ENCODE peak calls at places on chromosomes 3 and 15, in six cellular contexts. I is HL-60, A is cardiac fibroblast, B is kidney, Q is PC-3, Y is IMR-90. Z is an unnamed sample.

GRCh38 chr15:34099914-34100313 is 1.7 kb downstream of the EMC7 start:
- DNase-seq in I (no peak), A (no peak), B (no peak), Q (no peak), Y (no peak), Z (no peak)

GRCh38 chr3:183085634-183086390 is 13.5 kb downstream of the MCCC1 start:
- DNase-seq in I (no peak), A (peak), B (no peak), Q (peak), Y (peak), Z (no peak)

GRCh38 chr3:10712121-10712520 is 103.9 kb upstream of the SLC6A11 start:
- DNase-seq in I (no peak), A (no peak), B (no peak), Q (no peak), Y (no peak), Z (no peak)

GRCh38 chr15:83061680-83062079 is 5.4 kb downstream of the BTBD1 start:
- DNase-seq in I (no peak), A (no peak), B (no peak), Q (no peak), Y (peak), Z (peak)

GRCh38 chr3:156033428-156033827 is 87.0 kb upstream of the KCNAB1 start:
- DNase-seq in I (no peak), A (no peak), B (no peak), Q (no peak), Y (no peak), Z (no peak)

GRCh38 chr3:52196977-52197376 is 983 bp upstream of the ALAS1 start:
- DNase-seq in I (no peak), A (no peak), B (no peak), Q (peak), Y (no peak), Z (no peak)

GRCh38 chr3:144496116-144496835 is 524.7 kb downstream of the DIPK2A start:
- DNase-seq in I (no peak), A (no peak), B (no peak), Q (no peak), Y (no peak), Z (no peak)

GRCh38 chr3:126542340-126543241 is 16.1 kb downstream of the C3orf22 start:
- DNase-seq in I (no peak), A (no peak), B (peak), Q (no peak), Y (no peak), Z (no peak)

GRCh38 chr3:141602706-141603105 is 115.9 kb downstream of the RASA2 start:
- DNase-seq in I (no peak), A (no peak), B (no peak), Q (no peak), Y (no peak), Z (no peak)

GRCh38 chr3:184874709-184875644 is 63.0 kb downstream of the VPS8 start:
- DNase-seq in I (peak), A (peak), B (no peak), Q (peak), Y (peak), Z (peak)

GRCh38 chr3:64148955-64149653 is 76.2 kb downstream of the PRICKLE2 start:
- DNase-seq in I (no peak), A (no peak), B (no peak), Q (no peak), Y (no peak), Z (no peak)

GRCh38 chr3:71714595-71714994 is 10.6 kb downstream of the EIF4E3 start:
- DNase-seq in I (no peak), A (no peak), B (no peak), Q (no peak), Y (no peak), Z (no peak)

GRCh38 chr15:71716990-71717389 is 93.4 kb upstream of the NR2E3 start:
- DNase-seq in I (no peak), A (peak), B (no peak), Q (peak), Y (peak), Z (peak)

GRCh38 chr3:9507586-9508578 is 45.7 kb downstream of the LHFPL4 start:
- DNase-seq in I (no peak), A (no peak), B (no peak), Q (no peak), Y (no peak), Z (no peak)

GRCh38 chr15:56963719-56964118 is 45.3 kb downstream of the TCF12 start:
- DNase-seq in I (no peak), A (peak), B (no peak), Q (no peak), Y (no peak), Z (no peak)

GRCh38 chr15:25579127-25579526 is 140.3 kb upstream of the UBE3A start:
- DNase-seq in I (no peak), A (no peak), B (no peak), Q (no peak), Y (no peak), Z (no peak)

GRCh38 chr3:69392850-69393249 is 7.0 kb upstream of the FRMD4B start:
- DNase-seq in I (no peak), A (no peak), B (no peak), Q (no peak), Y (no peak), Z (no peak)

GRCh38 chr3:187929115-187929828 is 184.0 kb upstream of the BCL6 start:
- DNase-seq in I (no peak), A (no peak), B (no peak), Q (no peak), Y (no peak), Z (no peak)

GRCh38 chr3:4588410-4588809 is 95.3 kb downstream of the ITPR1 start:
- DNase-seq in I (no peak), A (peak), B (no peak), Q (peak), Y (peak), Z (peak)

GRCh38 chr15:95615436-95615835 is 715.1 kb upstream of the NR2F2 start:
- DNase-seq in I (no peak), A (no peak), B (no peak), Q (no peak), Y (peak), Z (no peak)

GRCh38 chr15:73969151-73969759 is 22.8 kb downstream of the STOML1 start:
- DNase-seq in I (no peak), A (no peak), B (peak), Q (no peak), Y (no peak), Z (no peak)

GRCh38 chr3:167884481-167884880 is 149.0 kb downstream of the SERPINI1 start:
- DNase-seq in I (no peak), A (no peak), B (no peak), Q (no peak), Y (no peak), Z (no peak)

GRCh38 chr15:72033711-72034110 is 84.2 kb downstream of the MYO9A start:
- DNase-seq in I (no peak), A (peak), B (no peak), Q (no peak), Y (peak), Z (peak)

GRCh38 chr15:39133201-39133600 is 447.7 kb upstream of the THBS1 start:
- DNase-seq in I (no peak), A (peak), B (no peak), Q (peak), Y (peak), Z (peak)
- H3K4me3 ChIP-seq in I (no peak), A (no peak), B (no peak), Q (no peak), Y (no peak), Z (no peak)

GRCh38 chr3:195580733-195581443 is 2.9 kb downstream of the APOD start:
- DNase-seq in I (no peak), A (peak), B (no peak), Q (no peak), Y (peak), Z (peak)

GRCh38 chr3:195584543-195584870 is 767 bp upstream of the APOD start:
- DNase-seq in I (no peak), A (no peak), B (no peak), Q (no peak), Y (no peak), Z (no peak)

GRCh38 chr3:195583831-195584542 is at the start of gene APOD:
- DNase-seq in I (no peak), A (peak), B (no peak), Q (peak), Y (peak), Z (peak)

GRCh38 chr3:195579281-195579680 is 4.5 kb downstream of the APOD start:
- DNase-seq in I (no peak), A (no peak), B (no peak), Q (no peak), Y (no peak), Z (no peak)

DNA sequence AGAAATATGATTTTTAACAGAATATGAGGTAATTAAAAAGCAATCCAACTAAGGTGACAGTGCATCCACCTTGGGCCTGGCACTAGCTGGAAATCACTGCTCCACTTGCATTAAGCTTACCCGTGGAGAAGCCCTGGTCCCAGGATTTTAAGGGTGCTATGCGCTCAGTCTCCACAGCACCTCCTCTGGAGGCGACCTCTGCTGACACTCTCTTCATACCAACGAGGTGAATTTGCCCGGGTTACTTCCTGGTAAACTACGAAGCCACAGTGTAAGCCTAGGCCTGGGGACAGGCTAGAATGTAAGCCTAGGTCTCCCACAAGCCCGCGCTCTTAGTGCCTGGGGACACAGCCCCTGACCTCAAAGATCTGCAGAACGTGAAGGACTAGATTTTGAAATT is 793 bp downstream of the APOD start:
- DNase-seq in I (no peak), A (no peak), B (no peak), Q (no peak), Y (no peak), Z (no peak)
- TF ChIP-seq CTCF in I (no peak), A (no peak), B (no peak), Q (no peak), Y (no peak), Z (no peak)

GRCh38 chr15:66622677-66623076 is 56.9 kb upstream of the LCTL start:
- DNase-seq in I (no peak), A (no peak), B (no peak), Q (no peak), Y (no peak), Z (peak)

GRCh38 chr15:66623801-66624453 is 58.1 kb upstream of the LCTL start:
- DNase-seq in I (no peak), A (no peak), B (no peak), Q (no peak), Y (no peak), Z (peak)

GRCh38 chr15:66620744-66621344 is 55.0 kb upstream of the LCTL start:
- DNase-seq in I (no peak), A (no peak), B (peak), Q (no peak), Y (no peak), Z (no peak)

GRCh38 chr15:66619152-66619903 is 53.5 kb upstream of the LCTL start:
- DNase-seq in I (peak), A (peak), B (peak), Q (peak), Y (peak), Z (peak)

DNA sequence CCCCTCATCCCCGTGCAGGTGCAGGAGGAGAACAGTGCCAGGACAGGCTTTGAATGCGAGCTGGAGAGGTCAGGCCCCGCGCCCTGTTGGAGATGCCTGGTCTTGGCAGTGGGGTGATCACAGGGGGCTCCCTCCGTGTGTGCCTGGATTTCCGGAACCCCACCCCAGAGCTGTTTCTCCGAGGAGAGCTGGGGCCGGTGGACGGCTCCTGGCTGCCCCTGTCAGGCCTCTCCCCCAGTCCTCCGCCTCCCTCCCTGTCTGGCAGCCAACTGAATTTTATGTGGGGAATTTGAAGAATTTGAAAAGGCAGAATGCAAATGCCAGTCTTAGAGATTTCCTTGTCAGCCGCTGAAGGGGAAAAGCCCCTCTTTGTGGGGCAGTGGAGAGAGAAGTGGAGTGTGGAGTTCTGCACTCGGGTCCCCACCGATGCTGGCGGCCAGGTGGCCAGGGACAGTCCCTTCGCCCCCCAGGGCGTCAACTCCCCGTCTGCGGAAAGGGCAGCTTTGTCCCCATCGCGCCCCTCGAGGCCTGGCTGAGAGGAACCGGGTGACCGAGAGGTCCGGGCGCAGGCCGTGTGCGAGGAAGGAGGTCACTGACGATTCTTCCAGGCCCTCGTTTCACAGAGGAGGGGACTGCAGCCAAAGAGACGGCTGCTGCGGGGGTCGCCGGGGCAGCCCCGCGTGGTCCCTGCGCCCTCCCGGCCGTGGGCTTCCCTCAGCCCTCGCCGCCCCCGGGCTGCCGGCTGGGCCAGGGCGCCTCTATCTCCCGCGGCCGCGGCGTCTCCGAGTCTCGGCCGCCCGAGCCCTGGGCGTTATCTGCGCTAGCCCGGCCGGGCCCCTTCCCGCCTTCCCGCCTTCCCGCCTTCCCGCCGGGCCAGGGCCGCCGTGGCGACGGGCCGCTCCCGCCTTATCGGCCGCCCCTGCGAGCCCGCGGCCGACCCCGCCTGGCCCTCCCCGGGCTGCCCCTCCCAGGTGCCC is 56.0 kb upstream of the LCTL start:
- DNase-seq in I (no peak), A (no peak), B (peak), Q (no peak), Y (no peak), Z (no peak)
- H3K4me3 ChIP-seq in I (no peak), A (no peak), B (no peak), Q (no peak), Y (no peak), Z (no peak)

DNA sequence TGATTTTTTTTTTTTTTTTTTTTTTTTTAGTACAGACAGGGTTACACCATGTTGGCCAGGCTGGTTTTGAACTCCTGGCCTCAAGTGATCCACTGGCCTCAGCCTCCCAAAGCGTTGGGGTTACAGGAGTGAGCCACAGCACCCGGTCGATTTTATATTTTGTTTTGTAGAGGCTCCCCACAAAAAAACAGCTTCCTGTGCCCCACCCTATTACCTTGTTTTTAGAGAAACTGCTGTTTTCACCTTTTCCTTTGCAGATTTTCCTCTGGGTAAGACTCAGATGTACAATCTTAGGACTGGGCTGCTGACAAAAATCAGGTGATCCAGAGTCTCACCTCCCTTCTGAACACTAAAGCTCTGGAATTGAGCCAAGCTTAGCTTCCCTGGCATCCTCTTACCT is 20.6 kb downstream of the ARRDC4 start:
- DNase-seq in I (no peak), A (no peak), B (no peak), Q (no peak), Y (no peak), Z (no peak)
- TF ChIP-seq CTCF in I (no peak), A (no peak), B (no peak), Q (no peak), Y (no peak), Z (no peak)

GRCh38 chr3:113898892-113899291 is 48.9 kb upstream of the ZDHHC23 start:
- DNase-seq in I (peak), A (peak), B (no peak), Q (no peak), Y (peak), Z (peak)
- H3K4me3 ChIP-seq in I (no peak), A (no peak), B (peak), Q (no peak), Y (no peak), Z (no peak)

GRCh38 chr3:34015204-34016142 is 217.0 kb downstream of the PDCD6IP start:
- DNase-seq in I (no peak), A (peak), B (no peak), Q (peak), Y (peak), Z (no peak)
- TF ChIP-seq CTCF in I (no peak), A (peak), B (no peak), Q (peak), Y (peak), Z (peak)

GRCh38 chr15:91593081-91593480 is 260.4 kb upstream of the SLCO3A1 start:
- DNase-seq in I (no peak), A (peak), B (no peak), Q (no peak), Y (peak), Z (peak)

GRCh38 chr15:91589360-91589759 is 264.1 kb upstream of the SLCO3A1 start:
- DNase-seq in I (no peak), A (no peak), B (no peak), Q (peak), Y (no peak), Z (no peak)

GRCh38 chr15:91593653-91594052 is 259.9 kb upstream of the SLCO3A1 start:
- DNase-seq in I (no peak), A (no peak), B (no peak), Q (no peak), Y (no peak), Z (no peak)

GRCh38 chr15:91592586-91592985 is 260.9 kb upstream of the SLCO3A1 start:
- DNase-seq in I (no peak), A (no peak), B (no peak), Q (no peak), Y (no peak), Z (no peak)
- H3K4me3 ChIP-seq in I (no peak), A (no peak), B (no peak), Q (no peak), Y (no peak), Z (no peak)

DNA sequence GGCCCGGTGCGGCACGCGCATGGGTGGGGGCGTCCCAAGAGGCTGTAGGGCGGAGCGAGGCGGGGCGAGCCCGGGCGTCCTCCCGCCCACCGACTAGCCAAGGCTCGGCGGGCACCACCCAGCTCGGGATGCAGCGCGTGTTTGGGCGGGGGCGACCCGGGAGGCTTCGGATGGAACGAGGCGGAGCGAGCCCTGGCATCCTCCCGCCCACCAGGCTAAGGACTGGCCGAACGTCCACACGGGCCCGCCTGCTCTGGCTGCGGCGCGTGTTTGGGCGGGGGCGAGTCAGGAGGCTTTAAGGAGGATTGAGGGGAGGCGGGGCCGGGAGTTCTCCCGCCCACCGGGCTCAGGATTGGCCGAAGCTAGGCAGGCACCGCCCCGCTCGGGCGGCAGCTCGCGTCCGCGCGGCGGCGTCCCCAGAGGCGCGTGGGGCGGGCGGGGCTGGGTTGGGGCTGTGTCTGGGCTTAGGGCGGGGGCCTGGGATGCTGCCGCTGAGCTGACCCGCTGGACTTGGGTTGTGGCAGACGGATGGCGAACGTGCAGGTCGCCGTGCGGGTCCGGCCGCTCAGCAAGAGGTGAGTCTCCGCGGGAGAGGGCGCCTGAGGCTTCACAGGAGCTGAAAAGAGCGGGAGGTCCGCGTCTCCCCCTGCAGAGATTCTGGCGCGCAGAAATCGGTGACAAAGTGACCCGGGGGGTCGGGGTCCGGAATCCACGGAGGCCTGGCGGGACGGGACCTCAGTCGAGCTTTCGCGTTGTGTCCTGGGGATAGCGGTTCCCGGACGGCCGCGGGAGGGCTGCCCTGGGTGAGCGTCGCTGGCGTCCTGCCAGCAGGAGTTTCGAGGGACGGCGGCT is at the start of gene STARD9:
- DNase-seq in I (peak), A (peak), B (peak), Q (peak), Y (peak), Z (peak)
- TF ChIP-seq CTCF in I (no peak), A (no peak), B (no peak), Q (no peak), Y (no peak), Z (no peak)

DNA sequence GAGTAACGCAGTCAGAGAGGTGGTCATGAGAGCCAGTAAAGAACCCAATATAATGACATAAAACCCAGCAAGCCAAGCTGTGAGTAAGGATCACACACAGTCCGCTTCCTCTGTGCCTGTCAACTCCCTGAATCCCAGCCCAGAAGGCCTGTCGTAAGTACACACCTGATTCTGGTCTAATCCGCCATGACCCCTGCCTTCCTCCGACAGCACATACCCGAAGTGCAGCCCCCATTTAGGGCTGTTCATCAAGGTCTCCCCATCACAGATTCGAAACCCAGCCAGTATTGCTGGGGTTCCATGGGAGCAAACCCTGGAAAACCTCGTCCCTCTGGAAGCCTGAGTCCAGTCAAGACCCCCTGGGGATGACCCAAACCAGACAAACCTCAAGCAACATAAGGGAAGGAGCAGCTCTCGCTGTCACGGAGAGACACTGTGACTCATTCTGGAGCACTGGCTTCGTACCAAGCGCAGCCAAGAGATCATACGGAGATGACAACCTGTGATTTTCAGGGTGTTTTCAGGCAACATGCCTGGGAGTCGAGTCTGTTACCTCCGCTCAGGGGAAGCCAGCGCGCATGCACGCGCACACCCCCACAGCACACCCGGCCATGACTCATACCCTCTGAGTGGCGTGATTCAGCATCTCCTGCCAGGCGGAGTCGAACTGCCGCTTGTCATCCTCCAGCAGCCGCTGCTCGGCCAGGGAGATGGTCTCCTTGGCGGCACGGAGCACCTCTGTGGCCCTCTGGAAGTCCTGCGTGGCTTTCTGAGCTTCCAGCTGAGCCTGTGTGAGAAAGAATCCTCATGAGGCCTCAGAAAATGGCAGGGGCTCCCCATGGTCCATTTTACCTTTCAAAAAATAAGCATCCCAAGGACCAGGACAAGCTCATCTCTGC is 63.0 kb downstream of the SH3BP5 start:
- DNase-seq in I (peak), A (peak), B (peak), Q (peak), Y (peak), Z (peak)
- H3K4me3 ChIP-seq in I (no peak), A (no peak), B (no peak), Q (peak), Y (no peak), Z (peak)